ENCODE peak calls at places on chromosomes 2 and 18, in seven cellular contexts. One of them, this sample, is unnamed.

GRCh38 chr2:25066455-25066854 is 24.6 kb downstream of the EFR3B start:
- DNase-seq in mammary epithelial cell: no peak
- DNase-seq in GM12865: no peak
- DNase-seq in BJ: no peak
- DNase-seq in AG10803: no peak
- DNase-seq in CD8-positive, alpha-beta T cell: no peak
- DNase-seq in fibroblast of the aortic adventitia: no peak
- DNase-seq in this sample: no peak

GRCh38 chr18:48833701-48834394 is 116.9 kb downstream of the SMAD7 start:
- DNase-seq in GM12865: peak
- DNase-seq in BJ: no peak
- DNase-seq in fibroblast of the aortic adventitia: no peak
- DNase-seq in CD8-positive, alpha-beta T cell: peak
- DNase-seq in AG10803: no peak
- DNase-seq in mammary epithelial cell: no peak
- DNase-seq in this sample: no peak

GRCh38 chr2:196173505-196173904 is 2.1 kb upstream of the STK17B start:
- DNase-seq in mammary epithelial cell: no peak
- DNase-seq in fibroblast of the aortic adventitia: no peak
- DNase-seq in GM12865: no peak
- DNase-seq in CD8-positive, alpha-beta T cell: no peak
- DNase-seq in BJ: no peak
- DNase-seq in AG10803: no peak
- DNase-seq in this sample: no peak

GRCh38 chr2:191870744-191871143 is 23.9 kb upstream of the CAVIN2 start:
- DNase-seq in fibroblast of the aortic adventitia: no peak
- DNase-seq in CD8-positive, alpha-beta T cell: no peak
- DNase-seq in mammary epithelial cell: no peak
- DNase-seq in AG10803: no peak
- DNase-seq in BJ: no peak
- DNase-seq in GM12865: no peak
- DNase-seq in this sample: no peak

GRCh38 chr2:16261791-16262190 is 321.4 kb downstream of the MYCN start:
- DNase-seq in AG10803: no peak
- DNase-seq in GM12865: no peak
- DNase-seq in mammary epithelial cell: no peak
- DNase-seq in fibroblast of the aortic adventitia: no peak
- DNase-seq in BJ: no peak
- DNase-seq in CD8-positive, alpha-beta T cell: no peak
- DNase-seq in this sample: no peak

GRCh38 chr18:13211537-13211936 is 7.0 kb upstream of the LDLRAD4 start:
- DNase-seq in BJ: no peak
- DNase-seq in fibroblast of the aortic adventitia: no peak
- DNase-seq in CD8-positive, alpha-beta T cell: no peak
- DNase-seq in AG10803: no peak
- DNase-seq in mammary epithelial cell: no peak
- DNase-seq in GM12865: no peak
- DNase-seq in this sample: no peak

GRCh38 chr2:20140321-20141055 is 84.4 kb downstream of the SDC1 start:
- DNase-seq in BJ: no peak
- DNase-seq in mammary epithelial cell: no peak
- DNase-seq in GM12865: no peak
- DNase-seq in AG10803: no peak
- DNase-seq in fibroblast of the aortic adventitia: no peak
- DNase-seq in CD8-positive, alpha-beta T cell: no peak
- DNase-seq in this sample: no peak

GRCh38 chr2:70934981-70935380 is 719 bp upstream of the ATP6V1B1 start:
- DNase-seq in BJ: no peak
- DNase-seq in GM12865: no peak
- DNase-seq in CD8-positive, alpha-beta T cell: no peak
- DNase-seq in mammary epithelial cell: no peak
- DNase-seq in AG10803: no peak
- DNase-seq in fibroblast of the aortic adventitia: no peak
- DNase-seq in this sample: no peak

GRCh38 chr18:75874401-75875093 is 447.0 kb upstream of the SMIM21 start:
- DNase-seq in AG10803: no peak
- DNase-seq in BJ: no peak
- DNase-seq in fibroblast of the aortic adventitia: no peak
- DNase-seq in mammary epithelial cell: no peak
- DNase-seq in GM12865: no peak
- DNase-seq in CD8-positive, alpha-beta T cell: no peak
- DNase-seq in this sample: no peak

GRCh38 chr18:22300665-22301636 is 116.8 kb downstream of the CTAGE1 start:
- DNase-seq in BJ: no peak
- DNase-seq in AG10803: no peak
- DNase-seq in fibroblast of the aortic adventitia: peak
- DNase-seq in GM12865: no peak
- DNase-seq in mammary epithelial cell: peak
- DNase-seq in CD8-positive, alpha-beta T cell: no peak
- DNase-seq in this sample: no peak

GRCh38 chr2:140085674-140086073 is 1305.5 kb upstream of the NXPH2 start:
- DNase-seq in mammary epithelial cell: no peak
- DNase-seq in GM12865: no peak
- DNase-seq in BJ: no peak
- DNase-seq in AG10803: no peak
- DNase-seq in fibroblast of the aortic adventitia: peak
- DNase-seq in CD8-positive, alpha-beta T cell: no peak
- DNase-seq in this sample: no peak

GRCh38 chr2:226213717-226214116 is 585.9 kb downstream of the IRS1 start:
- DNase-seq in mammary epithelial cell: peak
- DNase-seq in BJ: peak
- DNase-seq in GM12865: no peak
- DNase-seq in CD8-positive, alpha-beta T cell: no peak
- DNase-seq in fibroblast of the aortic adventitia: peak
- DNase-seq in AG10803: peak
- DNase-seq in this sample: peak

GRCh38 chr2:28448738-28449100 is 47.1 kb upstream of the PLB1 start:
- DNase-seq in GM12865: no peak
- DNase-seq in AG10803: no peak
- DNase-seq in mammary epithelial cell: no peak
- DNase-seq in fibroblast of the aortic adventitia: no peak
- DNase-seq in BJ: no peak
- DNase-seq in CD8-positive, alpha-beta T cell: no peak
- DNase-seq in this sample: no peak

GRCh38 chr18:61992285-61992684 is 99.5 kb upstream of the RNF152 start:
- DNase-seq in GM12865: no peak
- DNase-seq in AG10803: peak
- DNase-seq in CD8-positive, alpha-beta T cell: no peak
- DNase-seq in BJ: peak
- DNase-seq in mammary epithelial cell: peak
- DNase-seq in fibroblast of the aortic adventitia: peak
- DNase-seq in this sample: peak

GRCh38 chr2:86229221-86229620 is 30.0 kb downstream of the MRPL35 start:
- DNase-seq in BJ: no peak
- DNase-seq in mammary epithelial cell: no peak
- DNase-seq in AG10803: no peak
- DNase-seq in fibroblast of the aortic adventitia: no peak
- DNase-seq in GM12865: peak
- DNase-seq in CD8-positive, alpha-beta T cell: no peak
- DNase-seq in this sample: no peak

GRCh38 chr2:117997872-117998454 is 15.9 kb downstream of the CCDC93 start:
- DNase-seq in fibroblast of the aortic adventitia: no peak
- DNase-seq in mammary epithelial cell: no peak
- DNase-seq in GM12865: no peak
- DNase-seq in BJ: no peak
- DNase-seq in CD8-positive, alpha-beta T cell: no peak
- DNase-seq in AG10803: no peak
- DNase-seq in this sample: no peak

GRCh38 chr2:62794791-62795190 is 89.3 kb downstream of the EHBP1 start:
- DNase-seq in CD8-positive, alpha-beta T cell: no peak
- DNase-seq in BJ: no peak
- DNase-seq in mammary epithelial cell: peak
- DNase-seq in fibroblast of the aortic adventitia: peak
- DNase-seq in GM12865: no peak
- DNase-seq in AG10803: peak
- DNase-seq in this sample: no peak
- H3K4me3 ChIP-seq in CD8-positive, alpha-beta T cell: no peak
- H3K4me3 ChIP-seq in BJ: no peak
- H3K4me3 ChIP-seq in mammary epithelial cell: no peak
- H3K4me3 ChIP-seq in fibroblast of the aortic adventitia: no peak
- H3K4me3 ChIP-seq in GM12865: no peak
- H3K4me3 ChIP-seq in AG10803: no peak
- H3K4me3 ChIP-seq in this sample: no peak

GRCh38 chr2:143171817-143172216 is 42.6 kb downstream of the ARHGAP15 start:
- DNase-seq in fibroblast of the aortic adventitia: peak
- DNase-seq in GM12865: no peak
- DNase-seq in CD8-positive, alpha-beta T cell: no peak
- DNase-seq in AG10803: peak
- DNase-seq in BJ: no peak
- DNase-seq in mammary epithelial cell: no peak
- DNase-seq in this sample: no peak
- TF ChIP-seq CTCF in fibroblast of the aortic adventitia: peak
- TF ChIP-seq CTCF in GM12865: no peak
- TF ChIP-seq CTCF in CD8-positive, alpha-beta T cell: no peak
- TF ChIP-seq CTCF in AG10803: peak
- TF ChIP-seq CTCF in BJ: peak
- TF ChIP-seq CTCF in mammary epithelial cell: peak
- TF ChIP-seq CTCF in this sample: no peak

GRCh38 chr2:23420091-23420839 is 35.3 kb downstream of the KLHL29 start:
- DNase-seq in BJ: no peak
- DNase-seq in CD8-positive, alpha-beta T cell: no peak
- DNase-seq in GM12865: no peak
- DNase-seq in AG10803: no peak
- DNase-seq in mammary epithelial cell: no peak
- DNase-seq in fibroblast of the aortic adventitia: no peak
- DNase-seq in this sample: no peak

GRCh38 chr2:23419171-23420090 is 34.5 kb downstream of the KLHL29 start:
- DNase-seq in mammary epithelial cell: no peak
- DNase-seq in fibroblast of the aortic adventitia: no peak
- DNase-seq in BJ: no peak
- DNase-seq in AG10803: peak
- DNase-seq in GM12865: no peak
- DNase-seq in CD8-positive, alpha-beta T cell: no peak
- DNase-seq in this sample: no peak

GRCh38 chr2:23417310-23417709 is 32.3 kb downstream of the KLHL29 start:
- DNase-seq in AG10803: no peak
- DNase-seq in mammary epithelial cell: no peak
- DNase-seq in fibroblast of the aortic adventitia: no peak
- DNase-seq in GM12865: no peak
- DNase-seq in BJ: no peak
- DNase-seq in CD8-positive, alpha-beta T cell: no peak
- DNase-seq in this sample: no peak

GRCh38 chr2:23418056-23418455 is 33.1 kb downstream of the KLHL29 start:
- DNase-seq in AG10803: no peak
- DNase-seq in mammary epithelial cell: no peak
- DNase-seq in fibroblast of the aortic adventitia: no peak
- DNase-seq in BJ: no peak
- DNase-seq in GM12865: no peak
- DNase-seq in CD8-positive, alpha-beta T cell: no peak
- DNase-seq in this sample: no peak

GRCh38 chr2:23418490-23418911 is 33.5 kb downstream of the KLHL29 start:
- DNase-seq in fibroblast of the aortic adventitia: peak
- DNase-seq in AG10803: peak
- DNase-seq in CD8-positive, alpha-beta T cell: no peak
- DNase-seq in GM12865: no peak
- DNase-seq in mammary epithelial cell: peak
- DNase-seq in BJ: no peak
- DNase-seq in this sample: no peak
- H3K4me3 ChIP-seq in fibroblast of the aortic adventitia: no peak
- H3K4me3 ChIP-seq in AG10803: no peak
- H3K4me3 ChIP-seq in CD8-positive, alpha-beta T cell: no peak
- H3K4me3 ChIP-seq in GM12865: no peak
- H3K4me3 ChIP-seq in mammary epithelial cell: no peak
- H3K4me3 ChIP-seq in BJ: no peak
- H3K4me3 ChIP-seq in this sample: no peak

DNA sequence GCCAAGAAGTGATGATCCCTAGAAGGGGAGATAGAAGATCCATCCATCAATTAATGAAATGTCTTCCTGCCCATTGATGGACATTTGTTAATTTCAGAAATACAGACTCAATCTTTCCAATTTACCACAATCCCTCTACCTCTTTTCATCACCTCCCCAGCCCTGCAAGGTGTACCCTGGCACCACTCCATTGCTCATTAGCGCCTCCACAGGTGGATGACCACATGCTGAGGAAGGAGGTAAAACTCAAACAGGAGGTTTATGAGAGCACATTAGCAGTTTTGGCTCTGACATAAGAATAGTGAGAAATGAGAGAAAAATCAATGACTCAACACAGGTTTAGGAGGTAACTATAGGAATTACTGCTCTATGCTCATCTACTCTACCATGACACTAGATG is 208.0 kb downstream of the C1D start:
- DNase-seq in mammary epithelial cell: no peak
- DNase-seq in CD8-positive, alpha-beta T cell: no peak
- DNase-seq in fibroblast of the aortic adventitia: no peak
- DNase-seq in AG10803: no peak
- DNase-seq in GM12865: no peak
- DNase-seq in BJ: no peak
- DNase-seq in this sample: no peak
- TF ChIP-seq CTCF in mammary epithelial cell: peak
- TF ChIP-seq CTCF in CD8-positive, alpha-beta T cell: no peak
- TF ChIP-seq CTCF in fibroblast of the aortic adventitia: no peak
- TF ChIP-seq CTCF in AG10803: no peak
- TF ChIP-seq CTCF in GM12865: peak
- TF ChIP-seq CTCF in BJ: peak
- TF ChIP-seq CTCF in this sample: peak

GRCh38 chr18:3129053-3129864 is 90.5 kb downstream of the MYOM1 start:
- DNase-seq in fibroblast of the aortic adventitia: peak
- DNase-seq in BJ: peak
- DNase-seq in mammary epithelial cell: peak
- DNase-seq in GM12865: peak
- DNase-seq in CD8-positive, alpha-beta T cell: peak
- DNase-seq in AG10803: peak
- DNase-seq in this sample: peak
- H3K4me3 ChIP-seq in fibroblast of the aortic adventitia: no peak
- H3K4me3 ChIP-seq in BJ: no peak
- H3K4me3 ChIP-seq in mammary epithelial cell: no peak
- H3K4me3 ChIP-seq in GM12865: no peak
- H3K4me3 ChIP-seq in CD8-positive, alpha-beta T cell: no peak
- H3K4me3 ChIP-seq in AG10803: no peak
- H3K4me3 ChIP-seq in this sample: no peak

GRCh38 chr2:178923546-178923945 is 116.3 kb upstream of the TTN start:
- DNase-seq in mammary epithelial cell: no peak
- DNase-seq in GM12865: no peak
- DNase-seq in BJ: no peak
- DNase-seq in fibroblast of the aortic adventitia: no peak
- DNase-seq in AG10803: no peak
- DNase-seq in CD8-positive, alpha-beta T cell: no peak
- DNase-seq in this sample: no peak
- TF ChIP-seq CTCF in mammary epithelial cell: no peak
- TF ChIP-seq CTCF in GM12865: no peak
- TF ChIP-seq CTCF in BJ: no peak
- TF ChIP-seq CTCF in fibroblast of the aortic adventitia: no peak
- TF ChIP-seq CTCF in AG10803: no peak
- TF ChIP-seq CTCF in CD8-positive, alpha-beta T cell: no peak
- TF ChIP-seq CTCF in this sample: no peak

This sample was measured in HFF-Myc.